ENCODE peak calls at places on chromosomes 7 and 10, in nine cellular contexts. One of them, this sample, is unnamed.

GRCh38 chr7:30921540-30921930 is 9.9 kb downstream of the AQP1 start:
- DNase-seq in lower lobe of right lung: no peak
- DNase-seq in transverse colon: peak
- DNase-seq in bronchial epithelial cell: no peak
- DNase-seq in AG04450: no peak
- DNase-seq in WERI-Rb-1: no peak
- DNase-seq in prostate gland: no peak
- DNase-seq in A549: no peak
- DNase-seq in left ventricle myocardium inferior: peak
- DNase-seq in this sample: no peak

GRCh38 chr7:77570330-77571011 is 33.4 kb downstream of the PTPN12 start:
- DNase-seq in lower lobe of right lung: no peak
- DNase-seq in transverse colon: no peak
- DNase-seq in bronchial epithelial cell: peak
- DNase-seq in AG04450: peak
- DNase-seq in WERI-Rb-1: no peak
- DNase-seq in prostate gland: no peak
- DNase-seq in A549: peak
- DNase-seq in left ventricle myocardium inferior: no peak
- DNase-seq in this sample: peak

GRCh38 chr10:23656735-23657134 is 217.9 kb downstream of the OTUD1 start:
- DNase-seq in lower lobe of right lung: no peak
- DNase-seq in transverse colon: no peak
- DNase-seq in bronchial epithelial cell: peak
- DNase-seq in AG04450: no peak
- DNase-seq in WERI-Rb-1: peak
- DNase-seq in prostate gland: no peak
- DNase-seq in A549: no peak
- DNase-seq in left ventricle myocardium inferior: no peak
- DNase-seq in this sample: no peak

GRCh38 chr7:50727072-50727471 is 55.6 kb downstream of the GRB10 start:
- DNase-seq in lower lobe of right lung: no peak
- DNase-seq in transverse colon: no peak
- DNase-seq in bronchial epithelial cell: peak
- DNase-seq in AG04450: no peak
- DNase-seq in WERI-Rb-1: no peak
- DNase-seq in prostate gland: no peak
- DNase-seq in A549: no peak
- DNase-seq in left ventricle myocardium inferior: no peak
- DNase-seq in this sample: no peak

GRCh38 chr10:84348860-84349259 is 20.5 kb downstream of the CCSER2 start:
- DNase-seq in lower lobe of right lung: no peak
- DNase-seq in transverse colon: no peak
- DNase-seq in bronchial epithelial cell: peak
- DNase-seq in AG04450: no peak
- DNase-seq in WERI-Rb-1: no peak
- DNase-seq in prostate gland: no peak
- DNase-seq in A549: no peak
- DNase-seq in left ventricle myocardium inferior: no peak
- DNase-seq in this sample: peak

GRCh38 chr7:7970113-7970619 is 1.6 kb downstream of the GLCCI1 start:
- DNase-seq in lower lobe of right lung: no peak
- DNase-seq in transverse colon: no peak
- DNase-seq in bronchial epithelial cell: no peak
- DNase-seq in AG04450: no peak
- DNase-seq in WERI-Rb-1: peak
- DNase-seq in prostate gland: no peak
- DNase-seq in A549: no peak
- DNase-seq in left ventricle myocardium inferior: no peak
- DNase-seq in this sample: no peak

GRCh38 chr7:121537031-121537430 is 140.9 kb upstream of the FAM3C start:
- DNase-seq in lower lobe of right lung: no peak
- DNase-seq in transverse colon: no peak
- DNase-seq in bronchial epithelial cell: no peak
- DNase-seq in AG04450: no peak
- DNase-seq in WERI-Rb-1: no peak
- DNase-seq in prostate gland: no peak
- DNase-seq in A549: no peak
- DNase-seq in left ventricle myocardium inferior: no peak
- DNase-seq in this sample: no peak

GRCh38 chr7:8201846-8202441 is 60.0 kb downstream of the ICA1 start:
- DNase-seq in lower lobe of right lung: no peak
- DNase-seq in transverse colon: no peak
- DNase-seq in bronchial epithelial cell: peak
- DNase-seq in AG04450: no peak
- DNase-seq in WERI-Rb-1: no peak
- DNase-seq in prostate gland: no peak
- DNase-seq in A549: no peak
- DNase-seq in left ventricle myocardium inferior: no peak
- DNase-seq in this sample: no peak

GRCh38 chr10:132527338-132528063 is 10.1 kb upstream of the INPP5A start:
- DNase-seq in lower lobe of right lung: peak
- DNase-seq in transverse colon: peak
- DNase-seq in bronchial epithelial cell: no peak
- DNase-seq in AG04450: no peak
- DNase-seq in WERI-Rb-1: no peak
- DNase-seq in prostate gland: no peak
- DNase-seq in A549: no peak
- DNase-seq in left ventricle myocardium inferior: peak
- DNase-seq in this sample: no peak

GRCh38 chr7:36945612-36946400 is 221.5 kb upstream of the AOAH start:
- DNase-seq in lower lobe of right lung: no peak
- DNase-seq in transverse colon: peak
- DNase-seq in bronchial epithelial cell: no peak
- DNase-seq in AG04450: no peak
- DNase-seq in WERI-Rb-1: peak
- DNase-seq in prostate gland: peak
- DNase-seq in A549: no peak
- DNase-seq in left ventricle myocardium inferior: no peak
- DNase-seq in this sample: no peak

GRCh38 chr10:99787782-99788181 is 5.3 kb downstream of the ABCC2 start:
- DNase-seq in lower lobe of right lung: no peak
- DNase-seq in transverse colon: no peak
- DNase-seq in bronchial epithelial cell: no peak
- DNase-seq in AG04450: no peak
- DNase-seq in WERI-Rb-1: no peak
- DNase-seq in prostate gland: no peak
- DNase-seq in A549: no peak
- DNase-seq in left ventricle myocardium inferior: no peak
- DNase-seq in this sample: no peak

GRCh38 chr10:34681933-34682332 is 133.2 kb downstream of the PARD3 start:
- DNase-seq in lower lobe of right lung: no peak
- DNase-seq in transverse colon: no peak
- DNase-seq in bronchial epithelial cell: no peak
- DNase-seq in AG04450: no peak
- DNase-seq in WERI-Rb-1: no peak
- DNase-seq in prostate gland: no peak
- DNase-seq in A549: no peak
- DNase-seq in left ventricle myocardium inferior: no peak
- DNase-seq in this sample: no peak

GRCh38 chr10:103504181-103504783 is 10.8 kb downstream of the NEURL1 start:
- DNase-seq in lower lobe of right lung: no peak
- DNase-seq in transverse colon: no peak
- DNase-seq in bronchial epithelial cell: peak
- DNase-seq in AG04450: peak
- DNase-seq in WERI-Rb-1: no peak
- DNase-seq in prostate gland: no peak
- DNase-seq in A549: peak
- DNase-seq in left ventricle myocardium inferior: no peak
- DNase-seq in this sample: peak

GRCh38 chr7:108455833-108456677 is at the start of gene NRCAM:
- DNase-seq in lower lobe of right lung: peak
- DNase-seq in transverse colon: peak
- DNase-seq in bronchial epithelial cell: no peak
- DNase-seq in AG04450: no peak
- DNase-seq in WERI-Rb-1: peak
- DNase-seq in prostate gland: no peak
- DNase-seq in A549: peak
- DNase-seq in left ventricle myocardium inferior: no peak
- DNase-seq in this sample: no peak

GRCh38 chr10:30540286-30540685 is 89.3 kb downstream of the LYZL2 start:
- DNase-seq in lower lobe of right lung: no peak
- DNase-seq in transverse colon: no peak
- DNase-seq in bronchial epithelial cell: peak
- DNase-seq in AG04450: no peak
- DNase-seq in WERI-Rb-1: no peak
- DNase-seq in prostate gland: no peak
- DNase-seq in A549: no peak
- DNase-seq in left ventricle myocardium inferior: no peak
- DNase-seq in this sample: no peak

DNA sequence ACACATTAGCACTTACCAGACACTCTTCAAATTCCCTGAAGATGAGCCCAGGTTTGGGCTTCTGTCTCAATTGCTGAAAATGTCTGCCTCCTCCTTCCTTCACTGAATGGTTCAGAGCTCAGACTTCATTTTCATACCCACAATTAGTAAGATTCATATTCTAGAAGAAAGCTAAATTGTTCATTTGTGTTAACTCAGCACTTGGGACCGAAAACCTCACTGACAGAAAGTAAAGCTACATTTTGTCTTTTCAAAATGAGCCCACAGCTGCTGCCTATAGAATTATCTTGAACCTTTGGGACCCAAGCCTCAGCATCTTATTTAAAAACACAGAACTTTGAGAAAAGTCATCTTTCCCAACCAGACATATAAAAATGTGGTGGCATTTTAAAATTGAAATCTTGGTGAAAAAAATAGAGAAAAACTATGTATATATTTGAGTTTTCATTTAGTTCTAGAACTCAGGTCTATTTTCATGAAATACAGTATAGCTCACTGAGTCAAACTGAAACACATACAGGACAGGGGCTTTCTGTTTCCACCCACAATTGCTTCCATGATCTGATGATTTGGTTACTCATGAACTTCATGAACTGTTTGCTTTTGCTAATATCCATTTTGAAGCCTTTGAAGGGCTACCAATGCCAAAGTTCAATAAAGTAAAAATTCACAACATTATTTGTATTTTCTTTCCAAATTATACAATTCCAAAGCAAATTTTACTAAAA is 119.1 kb upstream of the PFKP start:
- DNase-seq in lower lobe of right lung: no peak
- DNase-seq in transverse colon: no peak
- DNase-seq in bronchial epithelial cell: no peak
- DNase-seq in AG04450: no peak
- DNase-seq in WERI-Rb-1: no peak
- DNase-seq in prostate gland: no peak
- DNase-seq in A549: no peak
- DNase-seq in left ventricle myocardium inferior: no peak
- DNase-seq in this sample: no peak
- H3K4me3 ChIP-seq in lower lobe of right lung: no peak
- H3K4me3 ChIP-seq in transverse colon: no peak
- H3K4me3 ChIP-seq in bronchial epithelial cell: no peak
- H3K4me3 ChIP-seq in AG04450: no peak
- H3K4me3 ChIP-seq in WERI-Rb-1: no peak
- H3K4me3 ChIP-seq in prostate gland: no peak
- H3K4me3 ChIP-seq in A549: no peak
- H3K4me3 ChIP-seq in left ventricle myocardium inferior: no peak
- H3K4me3 ChIP-seq in this sample: no peak

GRCh38 chr10:120646738-120647427 is 189.9 kb downstream of the PLPP4 start:
- DNase-seq in lower lobe of right lung: no peak
- DNase-seq in transverse colon: no peak
- DNase-seq in bronchial epithelial cell: no peak
- DNase-seq in AG04450: no peak
- DNase-seq in WERI-Rb-1: no peak
- DNase-seq in prostate gland: no peak
- DNase-seq in A549: no peak
- DNase-seq in left ventricle myocardium inferior: no peak
- DNase-seq in this sample: no peak
- TF ChIP-seq CTCF in lower lobe of right lung: no peak
- TF ChIP-seq CTCF in transverse colon: no peak
- TF ChIP-seq CTCF in bronchial epithelial cell: peak
- TF ChIP-seq CTCF in AG04450: no peak
- TF ChIP-seq CTCF in WERI-Rb-1: peak
- TF ChIP-seq CTCF in prostate gland: no peak
- TF ChIP-seq CTCF in A549: no peak
- TF ChIP-seq CTCF in left ventricle myocardium inferior: no peak
- TF ChIP-seq CTCF in this sample: no peak

DNA sequence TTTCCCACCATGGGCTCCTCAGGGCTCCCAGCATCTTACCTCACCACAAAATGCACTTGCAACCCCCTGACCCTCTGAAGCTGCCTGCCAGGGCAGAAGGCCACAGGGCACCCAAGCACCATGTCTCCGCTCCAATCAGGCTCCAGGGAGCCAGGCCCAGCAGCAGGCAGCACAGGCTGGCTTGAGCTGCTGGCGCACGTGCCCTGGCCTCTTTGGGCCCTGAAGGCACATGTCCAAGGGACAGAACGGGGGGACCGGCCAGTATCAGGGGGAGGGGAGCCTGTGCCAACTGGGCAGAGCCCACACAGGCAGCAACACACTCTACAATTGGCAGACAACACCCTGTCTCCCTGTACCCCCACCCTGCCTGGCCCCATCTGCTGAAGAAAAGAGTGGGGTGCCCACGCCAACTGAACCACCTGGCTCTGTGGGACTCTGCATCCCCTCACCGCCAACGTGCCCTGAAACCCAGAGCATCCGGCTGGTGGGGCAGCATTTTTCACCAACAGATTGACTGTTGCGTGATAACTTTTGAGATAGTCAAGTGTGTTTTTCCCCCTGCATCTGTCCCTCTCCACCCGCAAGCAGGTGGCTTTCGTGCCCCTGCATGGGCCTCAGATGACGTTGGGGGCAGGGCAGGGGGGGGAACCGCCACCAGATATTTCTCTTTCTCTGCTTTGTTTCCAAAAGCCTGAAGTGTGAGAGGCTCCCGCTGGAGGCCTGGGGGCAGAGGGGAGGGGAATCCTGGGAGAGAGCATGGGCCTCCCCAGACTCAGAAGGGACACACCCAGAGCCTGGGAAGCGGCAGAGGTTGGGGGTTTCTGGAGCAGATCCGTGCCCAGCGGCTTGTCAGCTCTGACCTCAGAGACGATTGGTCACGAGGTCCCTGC is 21.9 kb downstream of the SLIT1 start:
- DNase-seq in lower lobe of right lung: no peak
- DNase-seq in transverse colon: no peak
- DNase-seq in bronchial epithelial cell: no peak
- DNase-seq in AG04450: no peak
- DNase-seq in WERI-Rb-1: no peak
- DNase-seq in prostate gland: no peak
- DNase-seq in A549: no peak
- DNase-seq in left ventricle myocardium inferior: no peak
- DNase-seq in this sample: no peak
- H3K4me3 ChIP-seq in lower lobe of right lung: no peak
- H3K4me3 ChIP-seq in transverse colon: no peak
- H3K4me3 ChIP-seq in bronchial epithelial cell: no peak
- H3K4me3 ChIP-seq in AG04450: no peak
- H3K4me3 ChIP-seq in WERI-Rb-1: no peak
- H3K4me3 ChIP-seq in prostate gland: no peak
- H3K4me3 ChIP-seq in A549: no peak
- H3K4me3 ChIP-seq in left ventricle myocardium inferior: no peak
- H3K4me3 ChIP-seq in this sample: no peak

GRCh38 chr10:11227103-11227502 is 209.4 kb downstream of the CELF2 start:
- DNase-seq in lower lobe of right lung: no peak
- DNase-seq in transverse colon: no peak
- DNase-seq in bronchial epithelial cell: no peak
- DNase-seq in AG04450: no peak
- DNase-seq in WERI-Rb-1: no peak
- DNase-seq in prostate gland: no peak
- DNase-seq in A549: no peak
- DNase-seq in left ventricle myocardium inferior: no peak
- DNase-seq in this sample: no peak
- TF ChIP-seq CTCF in lower lobe of right lung: no peak
- TF ChIP-seq CTCF in transverse colon: no peak
- TF ChIP-seq CTCF in bronchial epithelial cell: no peak
- TF ChIP-seq CTCF in AG04450: no peak
- TF ChIP-seq CTCF in WERI-Rb-1: no peak
- TF ChIP-seq CTCF in prostate gland: no peak
- TF ChIP-seq CTCF in A549: no peak
- TF ChIP-seq CTCF in left ventricle myocardium inferior: no peak
- TF ChIP-seq CTCF in this sample: no peak

This sample was measured in AG09309.